ENCODE peak calls at places on chromosomes 3 and 15, in ten cellular contexts. G, A, Q, H, V, X, B, E, U and D are unnamed samples.

GRCh38 chr15:43966646-43967045 is 139.8 kb downstream of the WDR76 start:
- DNase-seq in Q (no peak), H (no peak), V (no peak), E (no peak), X (no peak), U (no peak), A (no peak), G (no peak), B (no peak), D (no peak)

GRCh38 chr3:107062310-107062709 is 314.9 kb upstream of the CCDC54 start:
- DNase-seq in A (no peak), V (no peak), X (no peak), E (no peak), Q (no peak), H (no peak), B (no peak), U (no peak), G (no peak), D (no peak)

GRCh38 chr3:51680196-51680595 is 9.1 kb downstream of the TEX264 start:
- DNase-seq in A (no peak), U (no peak), V (no peak), G (no peak), B (no peak), E (no peak), Q (no peak), X (no peak), H (no peak), D (no peak)

GRCh38 chr3:1087066-1087555 is 5.7 kb upstream of the CNTN6 start:
- DNase-seq in E (no peak), H (peak; percentile 95), U (no peak), Q (no peak), A (no peak), V (peak; percentile 77), X (peak; percentile 36), G (peak; percentile 48), B (no peak), D (peak; percentile 94)

GRCh38 chr15:48440084-48440483 is 108.9 kb downstream of the DUT start:
- DNase-seq in V (peak; percentile 85), G (no peak), E (peak; percentile 37), X (peak; percentile 68), H (peak; percentile 79), B (no peak), A (no peak), Q (peak; percentile 23), U (no peak), D (peak; percentile 99)

GRCh38 chr3:185823280-185824044 is 1.4 kb downstream of the IGF2BP2 start:
- DNase-seq in E (peak; percentile 35), V (no peak), U (peak; percentile 51), X (peak; percentile 73), B (peak; percentile 33), A (peak; percentile 36), Q (peak; percentile 80), H (no peak), G (peak; percentile 60), D (peak; percentile 61)

GRCh38 chr15:58360421-58361090 is 71.2 kb upstream of the LIPC start:
- DNase-seq in U (no peak), G (no peak), H (no peak), V (no peak), B (no peak), Q (no peak), A (no peak), X (no peak), E (no peak), D (peak; percentile 6)

GRCh38 chr15:67066041-67067021 is 929 bp downstream of the SMAD3 start:
- DNase-seq in E (no peak), H (no peak), X (peak; percentile 77), Q (peak; percentile 76), U (peak; percentile 46), B (peak; percentile 68), V (no peak), A (no peak), G (no peak), D (no peak)

GRCh38 chr3:20028846-20029430 is 11.3 kb upstream of the KAT2B start:
- DNase-seq in H (no peak), G (no peak), A (no peak), U (no peak), V (no peak), B (no peak), X (peak; percentile 55), E (no peak), Q (no peak), D (no peak)

GRCh38 chr3:195549931-195550519 is 6.9 kb upstream of the PPP1R2 start:
- DNase-seq in A (no peak), X (no peak), B (peak; percentile 74), E (no peak), H (no peak), G (no peak), Q (no peak), U (peak; percentile 32), V (no peak), D (no peak)

GRCh38 chr3:110799236-110799635 is 272.4 kb upstream of the NECTIN3 start:
- DNase-seq in H (no peak), V (no peak), B (no peak), E (no peak), Q (no peak), U (no peak), G (no peak), A (no peak), X (no peak), D (peak; percentile 56)

GRCh38 chr3:181723568-181724431 is 12.1 kb downstream of the SOX2 start:
- DNase-seq in B (no peak), Q (peak; percentile 61), U (no peak), E (no peak), V (no peak), G (no peak), A (no peak), H (peak; percentile 48), X (no peak), D (no peak)

GRCh38 chr15:43517354-43518072 is at the start of gene MAP1A:
- DNase-seq in H (peak; percentile 67), G (no peak), V (no peak), U (peak; percentile 65), E (peak; percentile 66), Q (peak; percentile 87), A (peak; percentile 71), X (peak; percentile 74), B (no peak), D (peak; percentile 72)

GRCh38 chr15:33194704-33195261 is at the start of gene FMN1:
- DNase-seq in V (peak; percentile 37), G (peak; percentile 94), E (peak; percentile 65), X (peak; percentile 98), H (peak; percentile 95), U (peak; percentile 91), B (peak; percentile 86), Q (peak; percentile 96), A (peak; percentile 93), D (peak; percentile 89)

GRCh38 chr3:71754610-71755253 is 1.1 kb downstream of the GPR27 start:
- DNase-seq in X (peak; percentile 11), H (no peak), B (no peak), G (no peak), E (no peak), U (no peak), V (no peak), Q (no peak), A (no peak), D (no peak)

GRCh38 chr3:71752911-71753715 is 542 bp upstream of the GPR27 start:
- DNase-seq in B (no peak), Q (no peak), E (no peak), A (no peak), V (no peak), H (no peak), G (no peak), X (peak; percentile 29), U (no peak), D (no peak)

GRCh38 chr3:71759401-71759800 is 5.7 kb downstream of the GPR27 start:
- DNase-seq in V (no peak), E (no peak), A (no peak), B (no peak), U (no peak), Q (no peak), X (no peak), H (no peak), G (no peak), D (no peak)

GRCh38 chr3:71751602-71752001 is 2.1 kb upstream of the GPR27 start:
- DNase-seq in U (no peak), G (no peak), A (no peak), X (no peak), B (no peak), H (no peak), V (no peak), E (no peak), Q (no peak), D (no peak)

GRCh38 chr3:71753716-71754609 is at the start of gene GPR27:
- DNase-seq in X (peak; percentile 78), V (no peak), B (peak; percentile 42), E (no peak), Q (peak; percentile 85), A (no peak), H (peak; percentile 16), U (no peak), G (peak; percentile 22), D (peak; percentile 29)
- H3K4me3 ChIP-seq in X (peak within 1 kb of the TSS; percentile 78), V (peak within 1 kb of the TSS; percentile 49), B (peak within 1 kb of the TSS; percentile 38), E (peak within 1 kb of the TSS; percentile 50), Q (peak within 1 kb of the TSS; percentile 76), A (peak within 1 kb of the TSS; percentile 51), H (no peak within 1 kb of the TSS), U (peak within 1 kb of the TSS; percentile 41), G (no peak within 1 kb of the TSS), D (peak within 1 kb of the TSS; percentile 15)

GRCh38 chr3:132290833-132291232 is 26.4 kb upstream of the ACP3 start:
- DNase-seq in X (no peak), Q (no peak), E (no peak), B (no peak), U (no peak), V (no peak), G (no peak), A (no peak), H (no peak), D (peak; percentile 67)
- H3K4me3 ChIP-seq in X (no peak overlapping the region), Q (no peak overlapping the region), E (no peak overlapping the region), B (no peak overlapping the region), U (no peak overlapping the region), V (no peak overlapping the region), G (no peak overlapping the region), A (no peak overlapping the region), H (no peak overlapping the region), D (no peak overlapping the region)

DNA sequence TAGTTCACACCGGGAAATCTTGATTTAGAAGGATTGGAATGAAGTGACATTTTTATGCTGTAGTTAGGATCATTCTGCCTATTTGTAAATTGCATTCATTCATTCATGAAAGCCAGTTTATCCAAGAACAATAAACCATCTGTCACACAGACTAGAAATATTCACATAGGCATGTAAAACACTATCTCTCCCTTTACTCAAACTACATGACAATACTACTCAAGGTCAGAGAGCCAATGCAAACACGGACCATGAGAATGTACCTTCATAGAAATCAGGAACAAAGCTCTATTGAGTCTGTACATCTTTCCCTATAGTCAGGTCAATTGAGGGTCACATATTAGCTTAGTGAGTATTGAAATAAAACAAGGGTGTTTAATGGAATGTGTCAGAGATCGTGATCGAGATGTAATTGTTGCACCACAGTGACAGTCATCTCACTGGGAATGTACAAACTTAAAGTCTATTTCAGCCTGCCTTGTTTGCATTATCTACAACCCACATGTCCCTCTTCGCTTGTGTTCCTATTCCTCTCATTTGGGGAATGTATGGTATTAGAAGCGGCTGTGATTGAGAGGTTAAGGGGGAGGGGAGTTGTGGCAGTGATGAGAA is 113.7 kb upstream of the TGFBR2 start:
- DNase-seq in H (no peak), X (no peak), A (no peak), U (no peak), E (no peak), G (no peak), Q (no peak), V (no peak), B (no peak), D (peak; percentile 77)
- H3K4me3 ChIP-seq in H (no peak overlapping the region), X (no peak overlapping the region), A (no peak overlapping the region), U (no peak overlapping the region), E (no peak overlapping the region), G (no peak overlapping the region), Q (no peak overlapping the region), V (no peak overlapping the region), B (no peak overlapping the region), D (no peak overlapping the region)

GRCh38 chr3:33796137-33796536 is 2.3 kb upstream of the PDCD6IP start:
- DNase-seq in B (no peak), A (no peak), H (no peak), X (no peak), G (no peak), E (no peak), Q (no peak), V (no peak), U (no peak), D (no peak)
- H3K4me3 ChIP-seq in B (no peak overlapping the region), A (no peak overlapping the region), H (no peak overlapping the region), X (no peak overlapping the region), G (no peak overlapping the region), E (no peak overlapping the region), Q (no peak overlapping the region), V (no peak overlapping the region), U (no peak overlapping the region), D (no peak overlapping the region)